ENCODE peak calls at places on chromosomes 11 and 22, in five cellular contexts. Q is PC-3, I is neural progenitor cell, D is OCI-LY7, A is hepatocyte. J is an unnamed sample.

GRCh38 chr11:80320765-80321164 is 879.9 kb upstream of the TENM4 start:
- DNase-seq in A (no peak), D (no peak), Q (peak), I (no peak), J (peak)

GRCh38 chr11:42657169-42657568 is 654.6 kb upstream of the API5 start:
- DNase-seq in Q (no peak), I (no peak), A (no peak), D (no peak), J (no peak)

GRCh38 chr11:86234831-86235461 is 9.6 kb upstream of the EED start:
- DNase-seq in A (no peak), D (no peak), I (no peak), Q (no peak), J (no peak)

GRCh38 chr11:38814670-38815069 is 2216.6 kb upstream of the RAG2 start:
- DNase-seq in Q (peak), A (no peak), I (no peak), D (no peak), J (no peak)

GRCh38 chr11:118996926-118997626 is 862 bp upstream of the CENATAC start:
- DNase-seq in Q (peak), I (peak), A (no peak), D (peak), J (peak)

GRCh38 chr11:11558826-11559225 is 63.0 kb downstream of the GALNT18 start:
- DNase-seq in D (no peak), A (no peak), Q (no peak), I (no peak), J (no peak)

GRCh38 chr11:74822187-74822586 is 73.5 kb downstream of the RNF169 start:
- DNase-seq in Q (no peak), D (no peak), I (no peak), A (no peak), J (no peak)

GRCh38 chr22:47374901-47375575 is 612.6 kb downstream of the TBC1D22A start:
- DNase-seq in I (no peak), Q (no peak), A (no peak), D (no peak), J (no peak)

GRCh38 chr22:48410536-48410935 is 1417.1 kb downstream of the BRD1 start:
- DNase-seq in Q (no peak), I (no peak), A (no peak), D (no peak), J (no peak)

GRCh38 chr11:113529606-113530005 is 54.4 kb upstream of the DRD2 start:
- DNase-seq in A (no peak), Q (no peak), I (no peak), D (no peak), J (no peak)

GRCh38 chr11:56750190-56750589 is 1.7 kb upstream of the OR9G4 start:
- DNase-seq in I (no peak), D (no peak), Q (no peak), A (no peak), J (no peak)

DNA sequence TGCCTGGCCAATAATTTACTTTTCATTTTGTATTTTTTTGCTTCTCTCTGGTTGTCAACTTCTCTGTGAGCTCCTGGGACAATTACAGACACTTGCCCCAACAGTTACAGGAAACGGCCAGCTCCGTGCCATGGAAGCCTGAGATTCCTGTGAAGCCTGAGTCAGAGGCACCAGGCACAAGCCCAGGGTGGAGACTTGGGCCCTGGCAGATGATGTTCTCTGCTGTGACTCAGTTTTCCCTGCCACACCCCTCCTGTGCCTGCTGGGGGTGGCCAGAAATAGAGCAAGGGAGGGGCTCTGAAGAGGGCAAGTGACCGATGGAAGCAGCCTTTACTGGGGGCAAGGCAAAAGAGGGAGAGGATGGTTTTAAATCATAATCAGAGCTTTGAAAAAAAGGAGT is 4.9 kb downstream of the ATP5MGL start:
- DNase-seq in I (no peak), A (no peak), Q (peak), D (no peak), J (no peak)
- H3K27ac ChIP-seq in I (no peak), A (peak), Q (peak), D (no peak), J (no peak)

GRCh38 chr11:45643585-45643984 is 21.8 kb downstream of the CHST1 start:
- DNase-seq in I (no peak), D (no peak), Q (no peak), A (no peak), J (no peak)

GRCh38 chr11:45641961-45642360 is 23.5 kb downstream of the CHST1 start:
- DNase-seq in Q (no peak), D (no peak), A (no peak), I (peak), J (no peak)

GRCh38 chr11:45635907-45636306 is 29.5 kb downstream of the CHST1 start:
- DNase-seq in I (no peak), A (no peak), Q (no peak), D (no peak), J (no peak)

GRCh38 chr11:45638051-45638450 is 27.4 kb downstream of the CHST1 start:
- DNase-seq in Q (no peak), A (no peak), D (no peak), I (no peak), J (no peak)
- TF ChIP-seq EZH2phosphoT487 in Q (no peak), A (no peak), D (no peak), I (no peak), J (no peak)

DNA sequence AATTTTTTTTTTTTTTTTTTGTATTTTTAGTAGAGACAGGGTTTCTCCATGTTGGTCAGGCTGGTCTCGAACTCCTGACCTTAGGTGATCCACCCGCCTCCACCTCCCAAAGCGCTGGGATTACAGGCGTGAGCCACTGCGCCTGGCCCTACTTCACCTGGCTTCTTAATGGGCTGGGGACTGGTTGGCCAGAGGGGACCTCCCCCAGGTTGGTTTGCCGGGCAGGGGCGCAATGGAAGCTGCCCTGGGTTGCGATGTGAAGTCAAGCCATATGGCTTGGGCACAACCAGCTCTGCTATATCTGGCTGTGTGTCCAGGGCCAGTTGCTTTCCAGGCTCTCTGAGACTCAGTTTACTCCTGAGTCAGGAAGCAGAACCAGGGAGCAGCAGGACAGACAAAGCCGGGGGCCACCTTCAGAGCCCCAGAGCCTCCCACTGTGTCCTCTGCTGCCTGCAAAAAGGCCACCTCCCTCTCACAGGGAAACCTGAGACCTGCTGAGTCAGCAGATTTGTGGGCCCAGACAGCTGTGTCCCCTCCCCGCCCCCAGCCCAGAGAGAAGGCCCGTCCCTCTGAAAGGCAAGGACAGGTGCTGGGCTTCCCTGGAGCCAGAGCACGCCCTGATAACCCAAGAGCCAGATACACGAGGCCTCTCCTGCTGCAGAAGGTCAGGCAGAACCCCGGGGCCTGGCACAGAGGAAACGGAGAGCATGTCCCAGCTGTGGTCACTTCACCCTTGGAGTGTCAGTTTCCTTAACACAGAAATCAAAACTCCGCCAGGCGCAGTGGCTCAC is 29.2 kb upstream of the DAGLA start:
- DNase-seq in D (no peak), I (peak), A (peak), Q (no peak), J (no peak)
- H3K27ac ChIP-seq in D (no peak), I (no peak), A (peak), Q (no peak), J (no peak)

GRCh38 chr22:31957970-31958594 is 13.7 kb downstream of the YWHAH start:
- DNase-seq in Q (no peak), D (no peak), I (no peak), A (no peak), J (no peak)

GRCh38 chr22:31954535-31955326 is 10.4 kb downstream of the YWHAH start:
- DNase-seq in Q (no peak), A (no peak), I (no peak), D (no peak), J (no peak)

GRCh38 chr22:31953251-31953650 is 8.9 kb downstream of the YWHAH start:
- DNase-seq in A (no peak), D (no peak), Q (no peak), I (no peak), J (no peak)

GRCh38 chr22:31958625-31959239 is 14.4 kb downstream of the YWHAH start:
- DNase-seq in Q (no peak), D (no peak), A (no peak), I (no peak), J (no peak)

DNA sequence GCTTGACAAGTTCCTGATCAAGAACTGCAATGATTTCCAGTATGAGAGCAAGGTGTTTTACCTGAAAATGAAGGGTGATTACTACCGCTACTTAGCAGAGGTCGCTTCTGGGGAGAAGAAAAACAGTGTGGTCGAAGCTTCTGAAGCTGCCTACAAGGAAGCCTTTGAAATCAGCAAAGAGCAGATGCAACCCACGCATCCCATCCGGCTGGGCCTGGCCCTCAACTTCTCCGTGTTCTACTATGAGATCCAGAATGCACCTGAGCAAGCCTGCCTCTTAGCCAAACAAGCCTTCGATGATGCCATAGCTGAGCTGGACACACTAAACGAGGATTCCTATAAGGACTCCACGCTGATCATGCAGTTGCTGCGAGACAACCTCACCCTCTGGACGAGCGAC is 12.0 kb downstream of the YWHAH start:
- DNase-seq in A (no peak), D (no peak), I (no peak), Q (no peak), J (no peak)
- TF ChIP-seq EZH2phosphoT487 in A (no peak), D (no peak), I (no peak), Q (no peak), J (no peak)

DNA sequence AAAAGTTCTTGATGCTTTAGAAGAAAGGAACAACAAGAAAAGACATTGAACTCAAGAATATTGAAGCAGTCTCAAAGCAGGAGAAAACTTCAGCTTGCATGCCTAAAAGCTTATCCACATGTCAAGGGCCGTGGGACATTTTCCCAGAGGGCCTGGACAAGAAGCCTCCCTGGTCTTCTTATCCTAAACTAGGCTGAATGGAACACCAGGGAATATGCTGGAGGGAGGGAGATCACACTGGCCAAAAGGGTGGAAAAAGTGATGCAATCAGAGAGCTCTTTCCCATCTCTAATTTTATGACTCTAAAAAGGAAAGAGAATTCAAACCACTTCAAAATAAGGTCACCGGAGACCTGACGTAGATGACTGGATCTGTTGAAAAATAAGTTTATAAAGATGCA is 107.2 kb downstream of the MPPED2 start:
- DNase-seq in D (no peak), I (peak), A (no peak), Q (no peak), J (no peak)
- H3K27ac ChIP-seq in D (no peak), I (peak), A (peak), Q (no peak), J (no peak)

DNA sequence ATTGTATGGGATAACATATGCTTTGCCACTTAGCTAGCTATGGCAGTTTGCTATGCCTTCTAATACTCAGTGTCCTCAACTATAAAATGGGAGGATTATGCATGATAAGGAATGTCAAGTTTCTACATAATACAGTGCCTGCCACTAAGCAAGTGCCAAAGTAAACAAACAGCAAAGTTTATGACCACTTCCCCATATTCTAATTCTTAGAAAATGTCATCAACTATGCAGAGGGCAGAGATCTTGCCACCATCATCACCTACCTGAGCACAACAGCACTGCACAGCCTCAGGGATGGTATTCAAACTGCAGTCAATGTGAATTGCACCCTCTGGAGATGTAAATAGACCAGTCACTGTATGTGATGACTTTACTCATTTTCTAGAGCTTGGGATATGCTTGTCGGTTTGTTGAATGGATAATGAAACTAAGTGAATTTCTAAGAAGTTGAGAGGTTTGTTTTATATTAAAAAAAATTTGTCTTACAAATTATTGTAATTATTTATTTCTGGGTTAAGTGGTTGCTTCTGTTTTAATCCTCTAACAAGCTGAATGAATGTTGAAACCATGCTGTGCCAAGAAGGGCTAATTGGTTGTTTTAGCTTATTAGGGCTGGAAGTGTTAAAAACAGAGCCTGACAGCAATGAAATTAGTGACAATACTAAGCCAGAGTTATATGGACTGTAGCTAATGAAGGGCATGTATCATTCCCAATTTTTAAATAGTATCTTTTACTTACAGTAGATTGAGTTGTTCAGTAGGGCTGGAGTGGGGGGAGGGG is 398.4 kb downstream of the CNTN5 start:
- DNase-seq in D (no peak), I (peak), A (no peak), Q (peak), J (no peak)
- TF ChIP-seq EZH2phosphoT487 in D (no peak), I (no peak), A (no peak), Q (no peak), J (no peak)

DNA sequence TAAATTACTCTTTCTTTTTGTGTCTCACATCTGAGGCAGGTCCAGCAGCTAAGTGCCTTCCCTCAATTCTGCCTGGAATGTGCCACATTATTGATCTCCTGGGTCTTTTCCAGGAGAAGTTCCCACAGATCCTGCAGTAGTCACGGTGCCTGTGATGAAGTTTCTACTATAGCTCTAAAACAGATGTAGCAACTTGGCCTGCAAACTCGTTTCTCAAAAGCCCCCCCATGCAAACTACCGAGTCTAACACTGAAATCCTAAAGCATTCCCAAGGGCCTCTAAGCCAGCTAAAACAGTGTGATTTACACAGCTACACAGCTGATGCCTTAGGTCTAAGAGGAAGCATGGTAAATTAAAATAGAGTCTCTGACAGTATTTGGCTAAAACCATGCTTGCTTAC is 54.3 kb downstream of the DDI1 start:
- DNase-seq in I (peak), D (no peak), Q (no peak), A (no peak), J (no peak)
- H3K27ac ChIP-seq in I (no peak), D (no peak), Q (no peak), A (no peak), J (no peak)

J was measured in MM.1S.